ENCODE peak calls at places on chromosomes 7 and 10, in five cellular contexts. One of them, this sample, is unnamed.

GRCh38 chr10:68330852-68331454 is 911 bp upstream of the HNRNPH3 start:
- DNase-seq in NCI-H2029: no peak
- DNase-seq in kidney epithelial cell: no peak
- DNase-seq in HS-5: no peak
- DNase-seq in AG04449: no peak
- DNase-seq in this sample: no peak

GRCh38 chr10:24726626-24727025 is 2.9 kb upstream of the ARHGAP21 start:
- DNase-seq in NCI-H2029: no peak
- DNase-seq in kidney epithelial cell: no peak
- DNase-seq in HS-5: no peak
- DNase-seq in AG04449: no peak
- DNase-seq in this sample: no peak

GRCh38 chr7:105487559-105488218 is 34.4 kb downstream of the PUS7 start:
- DNase-seq in NCI-H2029: no peak
- DNase-seq in kidney epithelial cell: peak
- DNase-seq in HS-5: peak
- DNase-seq in AG04449: peak
- DNase-seq in this sample: peak

GRCh38 chr10:32891261-32891660 is 66.8 kb downstream of the ITGB1 start:
- DNase-seq in NCI-H2029: no peak
- DNase-seq in kidney epithelial cell: peak
- DNase-seq in HS-5: no peak
- DNase-seq in AG04449: no peak
- DNase-seq in this sample: no peak

GRCh38 chr10:75404023-75404334 is 2.4 kb upstream of the ZNF503 start:
- DNase-seq in NCI-H2029: no peak
- DNase-seq in kidney epithelial cell: no peak
- DNase-seq in HS-5: no peak
- DNase-seq in AG04449: no peak
- DNase-seq in this sample: no peak

GRCh38 chr7:155917836-155918385 is 105.6 kb upstream of the SHH start:
- DNase-seq in NCI-H2029: no peak
- DNase-seq in kidney epithelial cell: no peak
- DNase-seq in HS-5: no peak
- DNase-seq in AG04449: no peak
- DNase-seq in this sample: no peak

GRCh38 chr10:126115021-126115610 is 218.8 kb downstream of the FANK1 start:
- DNase-seq in NCI-H2029: no peak
- DNase-seq in kidney epithelial cell: no peak
- DNase-seq in HS-5: no peak
- DNase-seq in AG04449: no peak
- DNase-seq in this sample: no peak

GRCh38 chr10:72765051-72765450 is 73.1 kb downstream of the MCU start:
- DNase-seq in NCI-H2029: no peak
- DNase-seq in kidney epithelial cell: no peak
- DNase-seq in HS-5: no peak
- DNase-seq in AG04449: no peak
- DNase-seq in this sample: no peak

GRCh38 chr7:159049266-159050025 is 95.2 kb downstream of the VIPR2 start:
- DNase-seq in NCI-H2029: no peak
- DNase-seq in kidney epithelial cell: no peak
- DNase-seq in HS-5: no peak
- DNase-seq in AG04449: no peak
- DNase-seq in this sample: no peak

GRCh38 chr10:97069576-97070362 is 116.0 kb downstream of the SLIT1 start:
- DNase-seq in NCI-H2029: no peak
- DNase-seq in kidney epithelial cell: no peak
- DNase-seq in HS-5: no peak
- DNase-seq in AG04449: no peak
- DNase-seq in this sample: peak

GRCh38 chr10:1602037-1602471 is 135.3 kb downstream of the ADARB2 start:
- DNase-seq in NCI-H2029: no peak
- DNase-seq in kidney epithelial cell: no peak
- DNase-seq in HS-5: no peak
- DNase-seq in AG04449: no peak
- DNase-seq in this sample: no peak

GRCh38 chr7:35605760-35606159 is 89.2 kb downstream of the HERPUD2 start:
- DNase-seq in NCI-H2029: no peak
- DNase-seq in kidney epithelial cell: peak
- DNase-seq in HS-5: peak
- DNase-seq in AG04449: peak
- DNase-seq in this sample: no peak

GRCh38 chr10:88154596-88155250 is 291.3 kb downstream of the PTEN start:
- DNase-seq in NCI-H2029: no peak
- DNase-seq in kidney epithelial cell: no peak
- DNase-seq in HS-5: no peak
- DNase-seq in AG04449: no peak
- DNase-seq in this sample: no peak

GRCh38 chr10:29470355-29470705 is 164.4 kb downstream of the SVIL start:
- DNase-seq in NCI-H2029: no peak
- DNase-seq in kidney epithelial cell: no peak
- DNase-seq in HS-5: no peak
- DNase-seq in AG04449: no peak
- DNase-seq in this sample: no peak

GRCh38 chr7:28378574-28379149 is 33.7 kb upstream of the CREB5 start:
- DNase-seq in NCI-H2029: no peak
- DNase-seq in kidney epithelial cell: no peak
- DNase-seq in HS-5: no peak
- DNase-seq in AG04449: no peak
- DNase-seq in this sample: peak

GRCh38 chr10:83942410-83942809 is 196.9 kb upstream of the GHITM start:
- DNase-seq in NCI-H2029: no peak
- DNase-seq in kidney epithelial cell: no peak
- DNase-seq in HS-5: no peak
- DNase-seq in AG04449: no peak
- DNase-seq in this sample: no peak

GRCh38 chr10:66283874-66284464 is 641.9 kb upstream of the LRRTM3 start:
- DNase-seq in NCI-H2029: no peak
- DNase-seq in kidney epithelial cell: no peak
- DNase-seq in HS-5: no peak
- DNase-seq in AG04449: no peak
- DNase-seq in this sample: no peak

GRCh38 chr7:69374036-69374420 is 224.2 kb upstream of the AUTS2 start:
- DNase-seq in NCI-H2029: no peak
- DNase-seq in kidney epithelial cell: no peak
- DNase-seq in HS-5: no peak
- DNase-seq in AG04449: no peak
- DNase-seq in this sample: no peak

GRCh38 chr10:128744092-128744491 is 617.9 kb upstream of the MKI67 start:
- DNase-seq in NCI-H2029: no peak
- DNase-seq in kidney epithelial cell: no peak
- DNase-seq in HS-5: no peak
- DNase-seq in AG04449: no peak
- DNase-seq in this sample: no peak

GRCh38 chr7:139648941-139649425 is 125.5 kb downstream of the CLEC2L start:
- DNase-seq in NCI-H2029: no peak
- DNase-seq in kidney epithelial cell: no peak
- DNase-seq in HS-5: no peak
- DNase-seq in AG04449: no peak
- DNase-seq in this sample: no peak

GRCh38 chr10:109887272-109887671 is 36.0 kb downstream of the XPNPEP1 start:
- DNase-seq in NCI-H2029: no peak
- DNase-seq in kidney epithelial cell: no peak
- DNase-seq in HS-5: no peak
- DNase-seq in AG04449: no peak
- DNase-seq in this sample: no peak

GRCh38 chr10:115657161-115657850 is 564.1 kb downstream of the ATRNL1 start:
- DNase-seq in NCI-H2029: no peak
- DNase-seq in kidney epithelial cell: no peak
- DNase-seq in HS-5: peak
- DNase-seq in AG04449: no peak
- DNase-seq in this sample: no peak

GRCh38 chr10:3908183-3908582 is 123.2 kb upstream of the KLF6 start:
- DNase-seq in NCI-H2029: no peak
- DNase-seq in kidney epithelial cell: no peak
- DNase-seq in HS-5: no peak
- DNase-seq in AG04449: no peak
- DNase-seq in this sample: no peak

GRCh38 chr10:60139798-60140566 is 233.6 kb upstream of the CCDC6 start:
- DNase-seq in NCI-H2029: no peak
- DNase-seq in kidney epithelial cell: no peak
- DNase-seq in HS-5: no peak
- DNase-seq in AG04449: peak
- DNase-seq in this sample: peak

GRCh38 chr10:72736176-72736795 is 44.3 kb downstream of the MCU start:
- DNase-seq in NCI-H2029: peak
- DNase-seq in kidney epithelial cell: no peak
- DNase-seq in HS-5: no peak
- DNase-seq in AG04449: no peak
- DNase-seq in this sample: no peak

GRCh38 chr10:48882881-48883280 is 56.8 kb downstream of the LRRC18 start:
- DNase-seq in NCI-H2029: no peak
- DNase-seq in kidney epithelial cell: no peak
- DNase-seq in HS-5: no peak
- DNase-seq in AG04449: no peak
- DNase-seq in this sample: no peak

GRCh38 chr10:58319599-58319998 is 15.2 kb upstream of the UBE2D1 start:
- DNase-seq in NCI-H2029: no peak
- DNase-seq in kidney epithelial cell: no peak
- DNase-seq in HS-5: no peak
- DNase-seq in AG04449: no peak
- DNase-seq in this sample: no peak

GRCh38 chr7:7399707-7400106 is 136.0 kb downstream of the COL28A1 start:
- DNase-seq in NCI-H2029: no peak
- DNase-seq in kidney epithelial cell: no peak
- DNase-seq in HS-5: no peak
- DNase-seq in AG04449: no peak
- DNase-seq in this sample: no peak